ENCODE peak calls at places on chromosome 20, in six cellular contexts. P is A549, Z is GM12878, O is endothelial cell of umbilical vein, G is K562, K is HepG2. A is an unnamed sample.

GRCh38 chr20:59560588-59561227 is 43.6 kb upstream of the PHACTR3 start:
- DNase-seq in P (peak; percentile 35), Z (no peak), O (no peak), G (peak; percentile 23), K (peak; percentile 46), A (peak; percentile 63)

GRCh38 chr20:13312300-13312699 is 91.2 kb downstream of the ISM1 start:
- DNase-seq in P (no peak), Z (no peak), O (no peak), G (no peak), K (no peak), A (no peak)

GRCh38 chr20:12237772-12238171 is 320.1 kb downstream of the BTBD3 start:
- DNase-seq in P (no peak), Z (no peak), O (no peak), G (no peak), K (no peak), A (no peak)

GRCh38 chr20:2760381-2761305 is 39.8 kb downstream of the CPXM1 start:
- DNase-seq in P (no peak), Z (no peak), O (no peak), G (no peak), K (no peak), A (no peak)

GRCh38 chr20:45510242-45510862 is 5.1 kb downstream of the SPINT3 start:
- DNase-seq in P (no peak), Z (no peak), O (no peak), G (no peak), K (no peak), A (no peak)

GRCh38 chr20:33992145-33992922 is 1.4 kb upstream of the RALY start:
- DNase-seq in P (no peak), Z (no peak), O (no peak), G (peak; percentile 26), K (no peak), A (no peak)

GRCh38 chr20:16761305-16761829 is 13.2 kb downstream of the OTOR start:
- DNase-seq in P (peak; percentile 83), Z (peak; percentile 19), O (peak; percentile 65), G (peak; percentile 61), K (peak; percentile 77), A (peak; percentile 77)

GRCh38 chr20:32227744-32228688 is 20.3 kb downstream of the POFUT1 start:
- DNase-seq in P (no peak), Z (no peak), O (no peak), G (no peak), K (no peak), A (peak; percentile 98)

GRCh38 chr20:8433286-8433685 is 301.2 kb downstream of the PLCB1 start:
- DNase-seq in P (no peak), Z (no peak), O (no peak), G (no peak), K (no peak), A (no peak)

GRCh38 chr20:14566505-14566904 is 229.1 kb upstream of the FLRT3 start:
- DNase-seq in P (no peak), Z (no peak), O (no peak), G (no peak), K (no peak), A (no peak)

DNA sequence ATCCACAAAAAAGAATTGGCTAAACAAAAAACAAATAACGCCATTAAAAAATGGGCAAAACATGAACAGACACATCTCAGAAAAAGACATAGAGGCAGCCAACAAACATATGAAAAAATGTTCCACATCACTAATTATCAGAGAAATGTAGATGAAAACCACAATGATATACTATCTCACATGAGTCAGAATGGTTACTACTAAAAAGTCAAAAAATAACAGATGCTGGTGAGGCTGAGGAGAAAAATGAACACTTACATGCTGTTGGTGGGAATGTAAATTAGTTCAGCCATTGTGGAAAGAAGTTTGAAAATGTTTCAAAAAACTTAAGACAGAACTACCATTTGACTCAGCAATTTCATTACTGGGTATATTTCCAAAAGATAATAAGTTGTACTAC is 430.1 kb upstream of the JAG1 start:
- DNase-seq in P (no peak), Z (no peak), O (no peak), G (no peak), K (no peak), A (no peak)
- TF ChIP-seq MYC in P (no peak), Z (no peak), O (no peak), G (no peak), K (no peak), A (no peak)

DNA sequence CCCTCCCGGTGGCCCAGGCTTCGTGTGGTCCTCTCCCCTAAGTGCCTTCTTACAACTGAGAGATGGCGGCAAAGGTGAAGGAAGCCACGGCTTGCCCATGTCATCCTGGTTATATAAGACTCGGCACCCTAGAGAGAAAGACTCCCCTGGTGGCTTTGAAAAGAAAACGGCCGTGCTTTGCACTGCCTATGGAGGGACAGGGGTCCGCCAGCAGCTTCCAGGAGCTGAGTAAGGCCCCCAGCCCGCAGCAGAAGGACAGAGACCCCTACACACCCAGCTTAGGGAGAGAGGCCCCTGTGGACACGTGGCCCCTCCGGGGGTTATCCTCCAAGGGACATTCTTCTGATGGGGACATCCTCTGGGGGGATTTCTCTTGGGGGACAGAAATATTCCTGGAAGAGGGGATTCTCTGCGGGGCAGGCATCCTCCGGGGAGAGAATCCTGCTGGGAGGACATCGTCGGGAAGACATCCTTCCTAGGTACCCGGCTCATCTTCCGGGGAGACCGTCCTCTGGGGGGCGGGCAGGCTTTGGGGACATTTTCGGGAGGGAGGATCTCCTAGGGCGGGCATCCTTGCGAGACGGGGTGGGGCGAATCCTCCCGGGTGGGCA is 509 bp upstream of the OGFR start:
- DNase-seq in P (no peak), Z (no peak), O (no peak), G (peak; percentile 47), K (peak; percentile 67), A (peak; percentile 56)
- TF ChIP-seq MYC in P (no peak), Z (no peak), O (no peak), G (no peak), K (no peak), A (no peak)

DNA sequence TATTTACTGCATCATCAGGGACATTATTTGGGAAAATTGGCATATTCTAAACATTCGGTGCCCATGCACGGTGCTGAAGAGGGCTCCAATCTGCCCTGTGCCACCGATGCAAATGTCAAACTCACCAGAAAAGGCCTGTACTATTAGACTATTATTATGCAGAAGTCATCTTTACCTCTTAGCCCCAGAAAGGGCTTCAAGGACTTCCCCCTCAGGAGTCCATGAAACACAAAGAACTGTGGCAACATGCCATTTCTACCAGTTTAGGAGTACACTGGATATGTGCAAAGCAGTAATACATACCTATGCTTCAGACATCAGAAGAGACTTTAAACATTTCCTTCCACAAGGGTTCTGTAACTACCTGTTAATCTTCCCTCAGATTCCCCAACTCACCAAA is 8.6 kb downstream of the DIDO1 start:
- DNase-seq in P (no peak), Z (no peak), O (no peak), G (no peak), K (no peak), A (no peak)
- TF ChIP-seq MYC in P (no peak), Z (no peak), O (no peak), G (no peak), K (no peak), A (no peak)

GRCh38 chr20:51335329-51335841 is 207.1 kb downstream of the NFATC2 start:
- DNase-seq in P (peak; percentile 84), Z (no peak), O (no peak), G (no peak), K (no peak), A (no peak)
- TF ChIP-seq MYC in P (no peak), Z (no peak), O (no peak), G (no peak), K (no peak), A (no peak)